ENCODE peak calls at places on chromosomes 1 and 21, in nine cellular contexts. Q, P, L, T, O, W, A, N and X are unnamed samples.
A peak's percentile ranks its signal among the peaks of the same experiment; 100 is the strongest.

GRCh38 chr1:65159801-65160523 is 12.0 kb downstream of the AK4 start:
- DNase-seq in Q (no peak), P (no peak), L (no peak), T (no peak), O (no peak), W (no peak), A (no peak), N (no peak), X (no peak)

GRCh38 chr1:39462074-39462473 is 29.4 kb upstream of the BMP8A start:
- DNase-seq in Q (no peak), P (peak; percentile 23), L (no peak), T (no peak), O (no peak), W (no peak), A (no peak), N (no peak), X (no peak)

GRCh38 chr1:50645147-50645546 is 221.9 kb upstream of the DMRTA2 start:
- DNase-seq in Q (no peak), P (no peak), L (no peak), T (no peak), O (no peak), W (no peak), A (no peak), N (no peak), X (no peak)

GRCh38 chr21:34952701-34953100 is 96.4 kb downstream of the RUNX1 start:
- DNase-seq in Q (no peak), P (no peak), L (no peak), T (no peak), O (no peak), W (no peak), A (no peak), N (no peak), X (no peak)

GRCh38 chr1:10721381-10722321 is 74.8 kb downstream of the CASZ1 start:
- DNase-seq in Q (peak; percentile 84), P (no peak), L (no peak), T (no peak), O (no peak), W (no peak), A (no peak), N (no peak), X (no peak)

GRCh38 chr1:200556005-200556404 is 64.5 kb downstream of the KIF14 start:
- DNase-seq in Q (no peak), P (peak; percentile 31), L (no peak), T (no peak), O (no peak), W (no peak), A (no peak), N (no peak), X (no peak)

GRCh38 chr21:44647222-44647552 is 973 bp downstream of the KRTAP10-11 start:
- DNase-seq in Q (peak; percentile 57), P (no peak), L (no peak), T (no peak), O (no peak), W (no peak), A (no peak), N (peak; percentile 9), X (no peak)

GRCh38 chr1:115665746-115666145 is 24.0 kb downstream of the VANGL1 start:
- DNase-seq in Q (no peak), P (no peak), L (no peak), T (no peak), O (no peak), W (no peak), A (no peak), N (no peak), X (no peak)

GRCh38 chr1:56787330-56787729 is 31.9 kb downstream of the FYB2 start:
- DNase-seq in Q (no peak), P (no peak), L (no peak), T (no peak), O (no peak), W (no peak), A (no peak), N (no peak), X (no peak)

GRCh38 chr1:209207701-209208286 is 375.7 kb upstream of the CAMK1G start:
- DNase-seq in Q (peak; percentile 83), P (peak; percentile 58), L (peak; percentile 89), T (peak; percentile 43), O (peak; percentile 75), W (peak; percentile 25), A (peak; percentile 69), N (peak; percentile 23), X (no peak)
- H3K4me3 ChIP-seq in Q (peak overlapping the region; percentile 29), P (peak overlapping the region; percentile 56), L (peak overlapping the region; percentile 64), T (no peak overlapping the region), O (no peak overlapping the region), W (peak overlapping the region; percentile 11), A (no peak overlapping the region), N (no peak overlapping the region), X (peak overlapping the region; percentile 33)

GRCh38 chr21:42513151-42513984 is at the start of gene SLC37A1:
- DNase-seq in Q (peak; percentile 88), P (no peak), L (no peak), T (no peak), O (no peak), W (no peak), A (peak; percentile 39), N (no peak), X (no peak)

GRCh38 chr21:42518216-42518615 is 4.6 kb downstream of the SLC37A1 start:
- DNase-seq in Q (no peak), P (peak; percentile 37), L (no peak), T (no peak), O (no peak), W (no peak), A (peak; percentile 77), N (no peak), X (peak; percentile 51)

GRCh38 chr21:42513985-42514882 is 582 bp downstream of the SLC37A1 start:
- DNase-seq in Q (peak; percentile 85), P (no peak), L (no peak), T (no peak), O (peak; percentile 72), W (no peak), A (peak; percentile 73), N (no peak), X (no peak)

GRCh38 chr21:42514883-42515228 is 1.2 kb downstream of the SLC37A1 start:
- DNase-seq in Q (peak; percentile 54), P (no peak), L (no peak), T (no peak), O (no peak), W (no peak), A (no peak), N (no peak), X (no peak)

GRCh38 chr21:42515708-42516502 is 2.3 kb downstream of the SLC37A1 start:
- DNase-seq in Q (no peak), P (no peak), L (no peak), T (no peak), O (no peak), W (no peak), A (peak; percentile 32), N (no peak), X (no peak)
- H3K4me3 ChIP-seq in Q (no peak overlapping the region), P (no peak overlapping the region), L (no peak overlapping the region), T (no peak overlapping the region), O (no peak overlapping the region), W (no peak overlapping the region), A (no peak overlapping the region), N (no peak overlapping the region), X (no peak overlapping the region)

DNA sequence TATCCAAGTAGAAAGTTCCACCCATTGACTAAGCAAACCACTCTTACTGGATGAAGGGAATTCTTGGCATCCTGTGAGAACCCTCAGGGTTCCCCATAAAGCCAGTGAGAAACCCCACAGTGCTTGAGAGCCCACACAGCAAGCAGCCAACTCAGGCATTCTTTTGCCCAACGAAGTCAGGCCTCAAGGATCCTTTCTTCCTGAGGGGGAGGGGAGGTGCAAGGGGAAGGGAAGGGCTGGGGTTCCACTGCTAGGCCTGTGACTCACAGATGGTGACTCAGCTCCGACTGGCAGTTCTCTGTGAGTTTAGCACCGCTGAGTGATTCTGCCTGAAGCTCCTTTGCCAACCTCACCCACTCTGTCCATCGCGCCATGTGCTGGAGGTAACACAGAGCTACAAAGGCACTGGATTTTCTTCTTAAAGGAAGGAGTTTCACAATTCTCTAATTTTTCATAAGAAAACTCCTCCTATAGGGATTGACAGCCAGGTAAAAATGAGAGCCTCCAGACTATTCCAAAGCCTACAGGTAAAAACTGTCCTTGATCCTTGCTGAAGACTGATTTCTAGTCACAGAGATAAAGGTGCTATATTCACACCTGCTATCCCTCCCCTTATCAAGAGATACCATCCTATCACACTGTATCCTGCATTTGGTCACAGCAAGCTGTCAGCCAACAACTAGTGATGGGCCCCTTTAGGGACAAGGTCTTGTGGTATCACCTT is 4.8 kb downstream of the ENO1 start:
- DNase-seq in Q (peak; percentile 80), P (peak; percentile 97), L (peak; percentile 49), T (peak; percentile 60), O (peak; percentile 95), W (peak; percentile 93), A (peak; percentile 96), N (peak; percentile 87), X (peak; percentile 94)
- H3K4me3 ChIP-seq in Q (no peak overlapping the region), P (peak overlapping the region; percentile 37), L (peak overlapping the region; percentile 81), T (no peak overlapping the region), O (no peak overlapping the region), W (peak overlapping the region; percentile 92), A (no peak overlapping the region), N (no peak overlapping the region), X (peak overlapping the region; percentile 21)

GRCh38 chr1:206472454-206472853 is 2.2 kb downstream of the IKBKE start:
- DNase-seq in Q (peak; percentile 81), P (peak; percentile 75), L (no peak), T (no peak), O (peak; percentile 70), W (no peak), A (peak; percentile 50), N (no peak), X (no peak)

GRCh38 chr1:206470692-206471414 is 577 bp downstream of the IKBKE start:
- DNase-seq in Q (peak; percentile 88), P (peak; percentile 61), L (no peak), T (no peak), O (peak; percentile 66), W (no peak), A (peak; percentile 51), N (no peak), X (no peak)

GRCh38 chr1:206471993-206472392 is 1.7 kb downstream of the IKBKE start:
- DNase-seq in Q (no peak), P (no peak), L (no peak), T (no peak), O (no peak), W (no peak), A (no peak), N (no peak), X (no peak)

GRCh38 chr1:206471415-206471801 is 1.1 kb downstream of the IKBKE start:
- DNase-seq in Q (peak; percentile 68), P (no peak), L (no peak), T (no peak), O (no peak), W (no peak), A (no peak), N (no peak), X (no peak)

GRCh38 chr1:206472886-206473285 is 2.6 kb downstream of the IKBKE start:
- DNase-seq in Q (no peak), P (no peak), L (no peak), T (no peak), O (no peak), W (no peak), A (no peak), N (no peak), X (no peak)
- H3K4me3 ChIP-seq in Q (no peak overlapping the region), P (no peak overlapping the region), L (no peak overlapping the region), T (no peak overlapping the region), O (no peak overlapping the region), W (peak overlapping the region; percentile 76), A (no peak overlapping the region), N (no peak overlapping the region), X (no peak overlapping the region)